ENCODE peak calls at places on chromosome 20, in nine cellular contexts. Y is COR-L47; J is amniotic stem cell; I is foreskin fibroblast; R is omental fat pad; W is stimulated activated CD4-positive, alpha-beta T cell treated with anti-CD3 and anti-CD28 coated beads, Interleukin-4, amount 100 ng/mL, for 24 hours; Z is activated CD4-positive, alpha-beta memory T cell treated with anti-CD3 and anti-CD28 coated beads for 36 hours; K is A549; O is fibroblast of gingiva. X is an unnamed sample.

GRCh38 chr20:52577696-52578095 is 386.1 kb upstream of the ZFP64 start:
- DNase-seq in Y (no peak), J (no peak), I (no peak), R (no peak), W (no peak), Z (no peak), K (no peak), O (no peak), X (no peak)

GRCh38 chr20:4289875-4290274 is 274.5 kb upstream of the RNF24 start:
- DNase-seq in Y (no peak), J (no peak), I (no peak), R (no peak), W (no peak), Z (no peak), K (peak), O (no peak), X (no peak)

GRCh38 chr20:44833437-44833836 is 23.1 kb upstream of the RIMS4 start:
- DNase-seq in Y (no peak), J (no peak), I (no peak), R (no peak), W (no peak), Z (no peak), K (no peak), O (no peak), X (no peak)

GRCh38 chr20:23257848-23258746 is 92.5 kb upstream of the NXT1 start:
- DNase-seq in Y (peak), J (peak), I (peak), R (no peak), W (no peak), Z (no peak), K (no peak), O (peak), X (peak)

GRCh38 chr20:57505991-57506390 is 18.9 kb downstream of the CTCFL start:
- DNase-seq in Y (peak), J (no peak), I (no peak), R (no peak), W (no peak), Z (no peak), K (no peak), O (no peak), X (no peak)

GRCh38 chr20:60064554-60064953 is 106.3 kb downstream of the CDH26 start:
- DNase-seq in Y (no peak), J (no peak), I (no peak), R (no peak), W (no peak), Z (no peak), K (no peak), O (no peak), X (no peak)

GRCh38 chr20:35561268-35561667 is 19.4 kb downstream of the ERGIC3 start:
- DNase-seq in Y (peak), J (no peak), I (peak), R (no peak), W (no peak), Z (peak), K (peak), O (peak), X (peak)

GRCh38 chr20:15882553-15882952 is 690.7 kb downstream of the KIF16B start:
- DNase-seq in Y (no peak), J (no peak), I (peak), R (no peak), W (no peak), Z (no peak), K (no peak), O (peak), X (no peak)

GRCh38 chr20:5172903-5173463 is 46.2 kb downstream of the CDS2 start:
- DNase-seq in Y (no peak), J (no peak), I (no peak), R (no peak), W (no peak), Z (no peak), K (no peak), O (no peak), X (no peak)